ENCODE peak calls at places on chromosomes 5 and 9, in six cellular contexts. O, T, W, V, F and Z are unnamed samples.

GRCh38 chr5:98460536-98460935 is 312.9 kb upstream of the RGMB start:
- DNase-seq in O (no peak), T (no peak), W (no peak), V (no peak), F (no peak), Z (no peak)

GRCh38 chr9:4382722-4383317 is 83.0 kb upstream of the GLIS3 start:
- DNase-seq in O (no peak), T (no peak), W (no peak), V (no peak), F (peak), Z (no peak)

GRCh38 chr5:171426266-171426665 is 6.8 kb downstream of the FGF18 start:
- DNase-seq in O (no peak), T (no peak), W (no peak), V (no peak), F (no peak), Z (no peak)

GRCh38 chr5:98927242-98927987 is 1.4 kb downstream of the CHD1 start:
- DNase-seq in O (no peak), T (no peak), W (no peak), V (peak), F (no peak), Z (no peak)

GRCh38 chr5:66744040-66744439 is 147.8 kb downstream of the MAST4 start:
- DNase-seq in O (no peak), T (no peak), W (no peak), V (no peak), F (no peak), Z (no peak)

GRCh38 chr5:5421149-5421960 is 1.1 kb upstream of the ICE1 start:
- DNase-seq in O (no peak), T (no peak), W (no peak), V (peak), F (no peak), Z (no peak)

GRCh38 chr5:109688647-109688998 is 1.1 kb upstream of the MAN2A1 start:
- DNase-seq in O (no peak), T (no peak), W (peak), V (no peak), F (peak), Z (no peak)

GRCh38 chr5:33612386-33612785 is 171.6 kb downstream of the TARS1 start:
- DNase-seq in O (no peak), T (no peak), W (no peak), V (no peak), F (no peak), Z (no peak)

GRCh38 chr5:141966963-141967333 is 2.0 kb upstream of the RNF14 start:
- DNase-seq in O (no peak), T (no peak), W (no peak), V (no peak), F (no peak), Z (no peak)

GRCh38 chr5:80967500-80968181 is 7.5 kb downstream of the RASGRF2 start:
- DNase-seq in O (no peak), T (no peak), W (peak), V (no peak), F (no peak), Z (no peak)

GRCh38 chr5:123754903-123755302 is 242.9 kb downstream of the CSNK1G3 start:
- DNase-seq in O (no peak), T (no peak), W (no peak), V (no peak), F (no peak), Z (no peak)

GRCh38 chr9:123105490-123105889 is 72.0 kb downstream of the GPR21 start:
- DNase-seq in O (no peak), T (no peak), W (no peak), V (no peak), F (no peak), Z (no peak)

GRCh38 chr5:40776658-40776977 is 20.9 kb upstream of the TTC33 start:
- DNase-seq in O (no peak), T (no peak), W (no peak), V (no peak), F (no peak), Z (no peak)

GRCh38 chr5:61599370-61600140 is 267.5 kb downstream of the ZSWIM6 start:
- DNase-seq in O (no peak), T (no peak), W (peak), V (no peak), F (no peak), Z (no peak)

GRCh38 chr9:137433916-137434431 is 7.2 kb downstream of the ENTPD8 start:
- DNase-seq in O (no peak), T (no peak), W (no peak), V (no peak), F (no peak), Z (no peak)

GRCh38 chr9:130053504-130054427 is at the start of gene GPR107:
- DNase-seq in O (no peak), T (peak), W (peak), V (peak), F (no peak), Z (peak)

GRCh38 chr5:56527174-56527573 is 288.2 kb upstream of the MAP3K1 start:
- DNase-seq in O (no peak), T (no peak), W (no peak), V (no peak), F (no peak), Z (no peak)

GRCh38 chr5:123645024-123645603 is 133.1 kb downstream of the CSNK1G3 start:
- DNase-seq in O (no peak), T (no peak), W (no peak), V (no peak), F (no peak), Z (no peak)

GRCh38 chr5:35031276-35031675 is 16.5 kb downstream of the AGXT2 start:
- DNase-seq in O (no peak), T (no peak), W (no peak), V (no peak), F (no peak), Z (no peak)

GRCh38 chr5:79077680-79078365 is 8.3 kb downstream of the BHMT2 start:
- DNase-seq in O (no peak), T (no peak), W (no peak), V (no peak), F (no peak), Z (no peak)

GRCh38 chr5:134426362-134426761 is 14.7 kb upstream of the CDKN2AIPNL start:
- DNase-seq in O (no peak), T (no peak), W (no peak), V (no peak), F (no peak), Z (no peak)

GRCh38 chr5:146291421-146292074 is 47.1 kb upstream of the POU4F3 start:
- DNase-seq in O (no peak), T (peak), W (peak), V (peak), F (no peak), Z (peak)

GRCh38 chr9:121326130-121326838 is 43.8 kb downstream of the STOM start:
- DNase-seq in O (no peak), T (no peak), W (no peak), V (no peak), F (no peak), Z (no peak)

GRCh38 chr9:93674580-93675335 is 98.4 kb downstream of the PHF2 start:
- DNase-seq in O (no peak), T (peak), W (no peak), V (no peak), F (no peak), Z (no peak)

GRCh38 chr5:168612996-168613395 is 33.8 kb upstream of the PANK3 start:
- DNase-seq in O (no peak), T (no peak), W (no peak), V (no peak), F (no peak), Z (no peak)

GRCh38 chr9:98852463-98852735 is 44.9 kb downstream of the GALNT12 start:
- DNase-seq in O (no peak), T (no peak), W (no peak), V (no peak), F (no peak), Z (no peak)

GRCh38 chr5:68331202-68332108 is 115.9 kb downstream of the PIK3R1 start:
- DNase-seq in O (no peak), T (no peak), W (peak), V (no peak), F (no peak), Z (no peak)

GRCh38 chr9:107587175-107587963 is 97.8 kb upstream of the KLF4 start:
- DNase-seq in O (no peak), T (no peak), W (no peak), V (no peak), F (no peak), Z (no peak)

GRCh38 chr5:168974081-168974480 is 326.9 kb downstream of the SLIT3 start:
- DNase-seq in O (no peak), T (no peak), W (no peak), V (no peak), F (no peak), Z (no peak)

GRCh38 chr5:66757834-66758396 is 161.7 kb downstream of the MAST4 start:
- DNase-seq in O (no peak), T (no peak), W (no peak), V (no peak), F (no peak), Z (no peak)

GRCh38 chr5:38793099-38793498 is 52.7 kb upstream of the OSMR start:
- DNase-seq in O (no peak), T (no peak), W (no peak), V (no peak), F (no peak), Z (no peak)

GRCh38 chr5:170860818-170861217 is 1.0 kb upstream of the RANBP17 start:
- DNase-seq in O (no peak), T (no peak), W (no peak), V (no peak), F (no peak), Z (no peak)

GRCh38 chr9:133563286-133564213 is 29.0 kb downstream of the ADAMTSL2 start:
- DNase-seq in O (no peak), T (no peak), W (no peak), V (no peak), F (no peak), Z (no peak)

GRCh38 chr5:6713274-6714181 is at the start of gene TENT4A:
- DNase-seq in O (no peak), T (no peak), W (no peak), V (peak), F (no peak), Z (no peak)

GRCh38 chr9:135087899-135088347 is 455 bp downstream of the OLFM1 start:
- DNase-seq in O (no peak), T (no peak), W (no peak), V (no peak), F (no peak), Z (no peak)

GRCh38 chr5:111854196-111854595 is 97.2 kb upstream of the NREP start:
- DNase-seq in O (no peak), T (no peak), W (no peak), V (no peak), F (no peak), Z (no peak)

GRCh38 chr9:116516456-116516855 is 170.6 kb upstream of the TRIM32 start:
- DNase-seq in O (no peak), T (no peak), W (no peak), V (no peak), F (no peak), Z (no peak)

GRCh38 chr9:116520218-116520617 is 166.9 kb upstream of the TRIM32 start:
- DNase-seq in O (no peak), T (no peak), W (no peak), V (no peak), F (no peak), Z (no peak)

DNA sequence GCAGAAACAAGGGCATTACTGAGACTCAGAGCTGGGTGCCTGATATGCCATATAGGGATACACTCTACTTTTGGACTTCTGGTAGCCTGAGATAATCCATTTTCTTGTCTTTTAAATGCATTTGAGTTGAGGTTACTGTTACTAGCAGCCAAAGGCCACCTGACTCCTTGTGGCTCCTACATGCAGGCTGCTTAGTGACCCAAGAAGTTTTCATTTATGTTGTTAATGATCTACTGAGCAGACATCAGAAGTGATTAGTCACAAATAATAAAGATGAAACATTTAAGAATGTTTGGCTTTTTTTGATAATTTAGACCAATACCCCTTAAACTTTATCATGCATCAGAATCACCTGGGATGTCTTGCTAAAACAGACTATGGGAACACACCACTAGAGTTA is 171.6 kb upstream of the TRIM32 start:
- DNase-seq in O (no peak), T (no peak), W (no peak), V (no peak), F (no peak), Z (no peak)
- TF ChIP-seq TAF1 in O (no peak), T (no peak), W (no peak), V (no peak), F (no peak), Z (no peak)

DNA sequence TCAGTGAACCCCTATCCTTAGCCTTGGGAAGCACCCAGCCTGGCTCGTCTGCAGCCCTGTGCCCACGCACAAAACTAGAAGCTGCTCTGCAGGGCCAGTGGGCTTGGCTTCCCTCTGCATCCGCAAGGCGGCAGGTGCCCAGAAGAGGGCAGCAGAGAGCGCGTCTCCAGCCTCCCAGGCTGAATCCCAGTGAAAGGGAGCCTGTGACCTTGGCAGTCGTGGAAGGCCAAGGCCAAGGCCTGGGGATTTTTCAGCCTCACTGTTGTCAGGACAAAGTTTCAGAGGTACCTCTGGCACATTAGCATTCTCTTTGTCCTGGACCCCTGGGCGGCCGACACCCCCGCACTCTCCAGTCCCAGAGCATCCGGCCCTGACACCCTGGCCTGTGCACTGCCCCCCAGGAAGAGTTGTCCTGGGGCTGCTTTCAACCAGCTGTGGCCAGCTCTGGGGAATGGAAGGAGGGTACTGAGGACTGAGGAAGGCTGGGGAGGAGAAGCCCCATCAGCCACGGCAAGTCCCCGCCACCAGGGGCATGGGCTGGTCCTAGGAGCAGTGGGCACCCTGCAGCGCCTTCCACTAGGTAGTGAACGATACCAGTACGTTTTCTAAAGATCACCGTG is 63.6 kb upstream of the IL17B start:
- DNase-seq in O (peak), T (peak), W (peak), V (peak), F (no peak), Z (peak)
- TF ChIP-seq POLR2AphosphoS5 in O (no peak), T (no peak), W (no peak), V (no peak), F (no peak), Z (no peak)

GRCh38 chr5:132495672-132496630 is 5.4 kb upstream of the IRF1 start:
- DNase-seq in O (peak), T (peak), W (peak), V (peak), F (peak), Z (peak)
- TF ChIP-seq POLR2A in O (no peak), T (peak), W (peak), V (peak), F (peak), Z (no peak)

DNA sequence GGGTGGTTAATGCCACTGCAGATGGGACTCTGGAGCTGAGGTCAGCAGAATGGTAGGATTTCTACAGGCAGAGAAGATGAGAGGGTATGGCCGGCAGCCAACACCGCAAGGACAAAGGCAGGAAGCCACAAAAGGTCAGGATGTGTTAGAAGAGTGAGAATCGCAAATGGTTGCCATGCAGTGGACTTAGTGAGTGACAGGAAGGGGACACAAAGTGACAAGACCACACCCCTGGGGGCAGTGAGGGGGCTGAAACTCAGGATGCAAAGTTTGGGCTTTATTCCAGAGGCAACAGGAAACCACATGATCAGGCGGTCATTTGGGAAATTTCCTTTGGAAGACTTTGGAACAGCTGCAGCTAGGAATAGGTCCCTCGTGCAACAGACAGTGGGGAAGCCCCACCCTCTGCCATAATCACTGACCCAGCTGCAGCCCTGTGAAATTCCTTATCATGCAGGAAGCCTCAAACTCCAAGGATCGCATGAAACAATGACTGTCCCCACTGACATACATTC is 14.2 kb upstream of the CCDC180 start:
- DNase-seq in O (no peak), T (no peak), W (peak), V (peak), F (no peak), Z (no peak)
- TF ChIP-seq TAF1 in O (no peak), T (no peak), W (no peak), V (no peak), F (no peak), Z (no peak)

GRCh38 chr5:172833691-172834569 is at the start of gene ERGIC1:
- DNase-seq in O (no peak), T (peak), W (peak), V (peak), F (no peak), Z (peak)
- TF ChIP-seq POLR2AphosphoS5 in O (peak), T (peak), W (peak), V (peak), F (peak), Z (peak)

GRCh38 chr9:91071185-91071990 is 269.8 kb downstream of the SYK start:
- DNase-seq in O (no peak), T (no peak), W (peak), V (no peak), F (no peak), Z (no peak)
- TF ChIP-seq POLR2A in O (no peak), T (no peak), W (peak), V (no peak), F (no peak), Z (no peak)

GRCh38 chr5:53983568-53984465 is 326.6 kb downstream of the ARL15 start:
- DNase-seq in O (no peak), T (no peak), W (no peak), V (no peak), F (no peak), Z (no peak)
- TF ChIP-seq TAF1 in O (no peak), T (no peak), W (no peak), V (no peak), F (no peak), Z (no peak)

DNA sequence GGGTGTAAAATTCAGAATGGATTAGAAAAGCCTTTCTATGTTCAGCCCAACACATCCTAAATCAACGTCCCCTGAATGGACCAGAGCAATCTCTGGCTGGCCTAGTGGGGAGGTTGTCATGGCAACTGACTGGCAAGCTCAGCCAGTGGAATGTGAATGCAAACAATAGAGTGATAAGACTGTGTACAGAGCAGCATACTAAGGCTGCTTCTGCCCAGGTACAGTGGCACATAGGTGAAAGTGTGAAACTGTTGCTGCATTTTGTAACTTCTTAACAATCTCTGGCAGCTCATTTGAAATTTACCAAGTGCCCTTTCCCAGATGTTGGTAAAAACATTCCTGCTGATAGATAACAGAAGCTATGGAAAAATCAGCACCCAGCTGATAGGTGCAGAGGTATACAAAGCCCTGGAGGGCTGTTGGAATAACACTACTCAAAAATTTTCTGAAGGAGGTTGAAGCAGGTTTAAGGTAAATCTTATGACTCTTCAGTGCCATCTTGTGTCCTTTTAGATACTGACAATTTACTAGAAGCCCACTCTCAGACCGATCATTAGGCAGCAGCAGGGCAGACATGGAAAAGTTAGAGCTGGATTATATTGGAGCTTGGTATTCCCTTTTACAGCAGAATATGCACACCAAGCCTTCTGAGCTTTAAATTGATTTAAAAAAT is 267.3 kb downstream of the RAB3C start:
- DNase-seq in O (no peak), T (no peak), W (peak), V (peak), F (no peak), Z (peak)
- TF ChIP-seq POLR2AphosphoS5 in O (no peak), T (no peak), W (no peak), V (no peak), F (no peak), Z (no peak)

DNA sequence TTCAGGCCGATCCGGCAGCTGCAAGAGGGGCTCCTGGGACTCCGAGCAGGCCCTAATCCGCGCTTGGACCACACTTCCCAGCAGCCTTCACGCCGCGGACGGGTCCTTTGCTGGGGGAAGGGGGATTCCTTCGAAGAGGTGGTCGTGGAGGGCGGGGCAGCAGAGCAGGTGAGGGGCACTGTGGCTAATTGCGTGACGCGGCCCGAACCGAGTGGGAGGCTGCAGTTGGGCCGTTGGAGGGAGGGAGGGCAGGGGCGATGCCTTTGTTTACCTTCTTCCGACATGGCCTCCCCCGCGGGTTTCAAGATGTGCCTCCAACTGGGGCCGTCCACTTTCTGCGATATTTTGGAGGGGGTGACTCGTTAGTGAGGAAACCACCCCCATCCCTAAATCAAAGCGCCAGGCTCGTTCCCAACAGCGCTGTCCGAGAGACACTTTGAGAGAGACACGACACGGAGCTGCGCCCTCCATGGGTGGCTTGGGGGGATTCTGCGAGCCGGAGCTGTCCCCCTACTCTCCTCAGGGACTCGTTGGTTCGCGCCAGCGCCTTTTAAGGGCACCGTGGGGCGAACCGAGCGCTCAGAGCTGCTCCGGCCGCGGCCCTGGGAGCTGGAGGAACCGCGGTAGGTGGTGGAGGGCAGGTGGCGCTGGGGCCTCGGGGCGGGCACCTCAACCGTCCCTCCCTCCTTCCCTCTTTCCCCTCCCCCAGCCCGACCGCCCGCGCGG is at the start of gene FAM53C:
- DNase-seq in O (peak), T (peak), W (peak), V (peak), F (peak), Z (peak)
- TF ChIP-seq POLR2A in O (peak), T (peak), W (peak), V (peak), F (peak), Z (peak)